ENCODE peak calls at places on chromosomes 2 and 18, in nine cellular contexts. One of them, this sample, is unnamed.

GRCh38 chr2:226963528-226963927 is 127.7 kb downstream of the RHBDD1 start:
- DNase-seq in fibroblast of lung: peak
- DNase-seq in PC-9: no peak
- DNase-seq in IMR-90: peak
- DNase-seq in cardiac muscle cell: no peak
- DNase-seq in fibroblast of mammary gland: peak
- DNase-seq in AG10803: peak
- DNase-seq in body of pancreas: no peak
- DNase-seq in HCT116: peak
- DNase-seq in this sample: no peak

GRCh38 chr2:201484805-201485204 is 33.3 kb downstream of the STRADB start:
- DNase-seq in cardiac muscle cell: no peak
- DNase-seq in AG10803: peak
- DNase-seq in IMR-90: no peak
- DNase-seq in body of pancreas: no peak
- DNase-seq in fibroblast of mammary gland: peak
- DNase-seq in PC-9: no peak
- DNase-seq in fibroblast of lung: no peak
- DNase-seq in HCT116: no peak
- DNase-seq in this sample: no peak

GRCh38 chr2:113136828-113137775 is 9.7 kb downstream of the IL1RN start:
- DNase-seq in fibroblast of lung: peak
- DNase-seq in fibroblast of mammary gland: peak
- DNase-seq in HCT116: no peak
- DNase-seq in IMR-90: peak
- DNase-seq in cardiac muscle cell: peak
- DNase-seq in AG10803: peak
- DNase-seq in body of pancreas: peak
- DNase-seq in PC-9: no peak
- DNase-seq in this sample: peak

GRCh38 chr2:101961287-101962242 is 30.2 kb upstream of the IL1R2 start:
- DNase-seq in cardiac muscle cell: peak
- DNase-seq in fibroblast of lung: peak
- DNase-seq in PC-9: no peak
- DNase-seq in HCT116: no peak
- DNase-seq in IMR-90: peak
- DNase-seq in body of pancreas: peak
- DNase-seq in fibroblast of mammary gland: peak
- DNase-seq in AG10803: peak
- DNase-seq in this sample: no peak

GRCh38 chr2:124713969-124714368 is 688.9 kb downstream of the CNTNAP5 start:
- DNase-seq in cardiac muscle cell: no peak
- DNase-seq in IMR-90: no peak
- DNase-seq in fibroblast of lung: no peak
- DNase-seq in fibroblast of mammary gland: no peak
- DNase-seq in AG10803: no peak
- DNase-seq in PC-9: no peak
- DNase-seq in HCT116: no peak
- DNase-seq in body of pancreas: no peak
- DNase-seq in this sample: no peak

GRCh38 chr2:144414324-144414845 is 105.5 kb downstream of the ZEB2 start:
- DNase-seq in fibroblast of lung: peak
- DNase-seq in PC-9: peak
- DNase-seq in fibroblast of mammary gland: peak
- DNase-seq in HCT116: no peak
- DNase-seq in cardiac muscle cell: no peak
- DNase-seq in IMR-90: peak
- DNase-seq in body of pancreas: no peak
- DNase-seq in AG10803: peak
- DNase-seq in this sample: peak

GRCh38 chr2:172100080-172101007 is 2.4 kb downstream of the DLX2 start:
- DNase-seq in PC-9: no peak
- DNase-seq in AG10803: no peak
- DNase-seq in cardiac muscle cell: no peak
- DNase-seq in fibroblast of lung: no peak
- DNase-seq in HCT116: no peak
- DNase-seq in IMR-90: no peak
- DNase-seq in fibroblast of mammary gland: no peak
- DNase-seq in body of pancreas: no peak
- DNase-seq in this sample: peak

GRCh38 chr2:240650254-240650965 is 25.1 kb downstream of the GPR35 start:
- DNase-seq in PC-9: no peak
- DNase-seq in AG10803: no peak
- DNase-seq in fibroblast of mammary gland: no peak
- DNase-seq in fibroblast of lung: no peak
- DNase-seq in cardiac muscle cell: no peak
- DNase-seq in IMR-90: no peak
- DNase-seq in body of pancreas: no peak
- DNase-seq in HCT116: no peak
- DNase-seq in this sample: no peak

GRCh38 chr2:152407204-152407721 is 72.3 kb downstream of the FMNL2 start:
- DNase-seq in cardiac muscle cell: peak
- DNase-seq in PC-9: no peak
- DNase-seq in IMR-90: peak
- DNase-seq in HCT116: no peak
- DNase-seq in body of pancreas: peak
- DNase-seq in fibroblast of mammary gland: peak
- DNase-seq in AG10803: peak
- DNase-seq in fibroblast of lung: peak
- DNase-seq in this sample: peak

GRCh38 chr2:134917219-134917957 is 1.2 kb upstream of the CCNT2 start:
- DNase-seq in PC-9: no peak
- DNase-seq in fibroblast of lung: no peak
- DNase-seq in AG10803: no peak
- DNase-seq in body of pancreas: no peak
- DNase-seq in cardiac muscle cell: no peak
- DNase-seq in HCT116: no peak
- DNase-seq in IMR-90: no peak
- DNase-seq in fibroblast of mammary gland: peak
- DNase-seq in this sample: no peak

GRCh38 chr2:213306320-213306942 is 22.2 kb downstream of the SPAG16 start:
- DNase-seq in IMR-90: peak
- DNase-seq in fibroblast of lung: peak
- DNase-seq in cardiac muscle cell: no peak
- DNase-seq in PC-9: no peak
- DNase-seq in fibroblast of mammary gland: peak
- DNase-seq in body of pancreas: peak
- DNase-seq in HCT116: no peak
- DNase-seq in AG10803: peak
- DNase-seq in this sample: no peak

GRCh38 chr2:23915327-23915726 is 11.6 kb downstream of the ATAD2B start:
- DNase-seq in IMR-90: no peak
- DNase-seq in body of pancreas: no peak
- DNase-seq in cardiac muscle cell: no peak
- DNase-seq in fibroblast of lung: no peak
- DNase-seq in HCT116: no peak
- DNase-seq in PC-9: no peak
- DNase-seq in fibroblast of mammary gland: no peak
- DNase-seq in AG10803: no peak
- DNase-seq in this sample: no peak

GRCh38 chr2:88924533-88924932 is 233.1 kb downstream of the RPIA start:
- DNase-seq in HCT116: no peak
- DNase-seq in cardiac muscle cell: no peak
- DNase-seq in fibroblast of lung: no peak
- DNase-seq in PC-9: no peak
- DNase-seq in AG10803: no peak
- DNase-seq in fibroblast of mammary gland: no peak
- DNase-seq in body of pancreas: no peak
- DNase-seq in IMR-90: no peak
- DNase-seq in this sample: no peak

GRCh38 chr18:67742954-67743353 is 226.4 kb upstream of the DSEL start:
- DNase-seq in body of pancreas: no peak
- DNase-seq in PC-9: no peak
- DNase-seq in fibroblast of mammary gland: peak
- DNase-seq in cardiac muscle cell: no peak
- DNase-seq in HCT116: no peak
- DNase-seq in IMR-90: peak
- DNase-seq in fibroblast of lung: peak
- DNase-seq in AG10803: peak
- DNase-seq in this sample: no peak
- TF ChIP-seq CTCF in body of pancreas: no peak
- TF ChIP-seq CTCF in PC-9: no peak
- TF ChIP-seq CTCF in fibroblast of mammary gland: no peak
- TF ChIP-seq CTCF in cardiac muscle cell: no peak
- TF ChIP-seq CTCF in HCT116: no peak
- TF ChIP-seq CTCF in IMR-90: no peak
- TF ChIP-seq CTCF in fibroblast of lung: no peak
- TF ChIP-seq CTCF in AG10803: no peak
- TF ChIP-seq CTCF in this sample: no peak

DNA sequence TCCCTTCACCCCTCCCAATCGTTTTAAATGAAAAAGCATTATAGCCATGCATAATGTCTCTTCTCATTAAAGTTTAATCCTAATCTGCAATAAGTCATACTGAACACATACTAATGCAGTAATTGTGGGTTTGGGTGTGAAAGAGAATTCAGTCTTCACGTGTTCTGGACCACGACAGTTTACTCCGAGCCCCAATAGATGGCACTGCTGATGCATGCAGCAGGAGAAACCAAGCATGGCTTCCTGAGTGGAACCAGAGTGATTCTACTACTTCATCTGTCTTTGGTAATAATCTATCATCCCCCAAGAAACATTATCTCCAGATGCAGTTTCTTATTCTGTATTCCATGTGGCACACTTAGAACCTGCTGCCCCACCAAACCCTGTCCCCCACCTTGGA is 47.0 kb upstream of the LAMA1 start:
- DNase-seq in cardiac muscle cell: no peak
- DNase-seq in AG10803: peak
- DNase-seq in fibroblast of mammary gland: peak
- DNase-seq in HCT116: no peak
- DNase-seq in PC-9: no peak
- DNase-seq in IMR-90: peak
- DNase-seq in fibroblast of lung: peak
- DNase-seq in body of pancreas: no peak
- DNase-seq in this sample: no peak
- TF ChIP-seq CTCF in cardiac muscle cell: peak
- TF ChIP-seq CTCF in AG10803: peak
- TF ChIP-seq CTCF in fibroblast of mammary gland: peak
- TF ChIP-seq CTCF in HCT116: no peak
- TF ChIP-seq CTCF in PC-9: no peak
- TF ChIP-seq CTCF in IMR-90: peak
- TF ChIP-seq CTCF in fibroblast of lung: peak
- TF ChIP-seq CTCF in body of pancreas: no peak
- TF ChIP-seq CTCF in this sample: no peak

GRCh38 chr2:237672731-237673129 is 45.3 kb downstream of the LRRFIP1 start:
- DNase-seq in PC-9: no peak
- DNase-seq in HCT116: no peak
- DNase-seq in fibroblast of mammary gland: no peak
- DNase-seq in AG10803: no peak
- DNase-seq in IMR-90: no peak
- DNase-seq in body of pancreas: no peak
- DNase-seq in cardiac muscle cell: no peak
- DNase-seq in fibroblast of lung: no peak
- DNase-seq in this sample: no peak
- TF ChIP-seq CTCF in PC-9: no peak
- TF ChIP-seq CTCF in HCT116: no peak
- TF ChIP-seq CTCF in fibroblast of mammary gland: no peak
- TF ChIP-seq CTCF in AG10803: no peak
- TF ChIP-seq CTCF in IMR-90: no peak
- TF ChIP-seq CTCF in body of pancreas: no peak
- TF ChIP-seq CTCF in cardiac muscle cell: no peak
- TF ChIP-seq CTCF in fibroblast of lung: no peak
- TF ChIP-seq CTCF in this sample: no peak

GRCh38 chr2:58764321-58765099 is 523.4 kb upstream of the FANCL start:
- DNase-seq in HCT116: no peak
- DNase-seq in cardiac muscle cell: no peak
- DNase-seq in fibroblast of lung: no peak
- DNase-seq in PC-9: no peak
- DNase-seq in IMR-90: no peak
- DNase-seq in fibroblast of mammary gland: no peak
- DNase-seq in AG10803: no peak
- DNase-seq in body of pancreas: no peak
- DNase-seq in this sample: no peak

GRCh38 chr2:58757971-58758370 is 516.8 kb upstream of the FANCL start:
- DNase-seq in PC-9: no peak
- DNase-seq in fibroblast of lung: no peak
- DNase-seq in HCT116: no peak
- DNase-seq in body of pancreas: no peak
- DNase-seq in AG10803: no peak
- DNase-seq in IMR-90: no peak
- DNase-seq in cardiac muscle cell: no peak
- DNase-seq in fibroblast of mammary gland: no peak
- DNase-seq in this sample: no peak

GRCh38 chr2:58767833-58768726 is 527.0 kb upstream of the FANCL start:
- DNase-seq in HCT116: no peak
- DNase-seq in fibroblast of mammary gland: no peak
- DNase-seq in PC-9: no peak
- DNase-seq in body of pancreas: no peak
- DNase-seq in fibroblast of lung: no peak
- DNase-seq in IMR-90: no peak
- DNase-seq in AG10803: no peak
- DNase-seq in cardiac muscle cell: no peak
- DNase-seq in this sample: no peak

DNA sequence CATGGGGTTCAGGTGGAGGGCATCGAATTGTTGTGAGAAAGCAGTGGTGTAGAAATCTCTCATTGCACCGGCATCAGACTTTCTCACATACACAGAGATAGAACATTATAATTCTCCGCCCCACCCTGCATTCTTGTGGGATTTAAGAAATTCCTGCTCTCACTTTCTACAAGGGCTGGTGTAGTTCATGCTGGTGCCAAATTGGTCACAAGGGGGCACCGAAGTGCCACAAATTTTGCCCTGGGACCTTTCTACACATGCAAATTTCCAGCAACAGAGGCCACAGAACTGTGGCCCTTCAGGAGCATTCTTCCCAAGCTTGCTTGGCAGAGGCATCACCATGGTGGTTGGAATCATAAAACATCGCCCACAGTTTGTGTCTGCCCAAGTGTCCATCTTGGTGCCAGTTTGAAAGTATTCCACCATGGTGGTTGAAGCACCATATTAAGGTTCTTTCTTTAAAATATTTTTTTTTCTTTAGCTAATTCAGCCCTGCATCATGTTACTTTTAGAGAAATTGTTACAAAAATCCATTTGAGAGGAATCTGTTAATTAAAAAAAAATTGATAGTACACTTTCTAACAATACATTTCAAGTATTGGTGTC is 521.2 kb upstream of the FANCL start:
- DNase-seq in AG10803: peak
- DNase-seq in body of pancreas: peak
- DNase-seq in IMR-90: peak
- DNase-seq in cardiac muscle cell: peak
- DNase-seq in fibroblast of lung: peak
- DNase-seq in PC-9: peak
- DNase-seq in HCT116: peak
- DNase-seq in fibroblast of mammary gland: peak
- DNase-seq in this sample: no peak
- TF ChIP-seq CTCF in AG10803: peak
- TF ChIP-seq CTCF in body of pancreas: peak
- TF ChIP-seq CTCF in IMR-90: peak
- TF ChIP-seq CTCF in cardiac muscle cell: peak
- TF ChIP-seq CTCF in fibroblast of lung: peak
- TF ChIP-seq CTCF in PC-9: peak
- TF ChIP-seq CTCF in HCT116: peak
- TF ChIP-seq CTCF in fibroblast of mammary gland: peak
- TF ChIP-seq CTCF in this sample: peak

This sample was measured in GM13976.